ENCODE peak calls at places on chromosome 10, in four cellular contexts. Q, D, X and W are unnamed samples.

GRCh38 chr10:131947631-131948347 is 33.9 kb downstream of the BNIP3 start:
- DNase-seq in Q (no peak), D (no peak), X (peak; percentile 78), W (no peak)

GRCh38 chr10:66519616-66520015 is 406.2 kb upstream of the LRRTM3 start:
- DNase-seq in Q (no peak), D (no peak), X (no peak), W (no peak)

GRCh38 chr10:118692911-118693310 is 61.9 kb downstream of the CACUL1 start:
- DNase-seq in Q (no peak), D (no peak), X (peak; percentile 94), W (no peak)

GRCh38 chr10:12351447-12351846 is 2.1 kb downstream of the CAMK1D start:
- DNase-seq in Q (no peak), D (peak; percentile 21), X (no peak), W (no peak)

GRCh38 chr10:26334932-26335573 is 103.1 kb upstream of the APBB1IP start:
- DNase-seq in Q (no peak), D (peak; percentile 44), X (peak; percentile 6), W (no peak)

GRCh38 chr10:100115011-100115770 is 33.5 kb upstream of the CPN1 start:
- DNase-seq in Q (peak; percentile 15), D (no peak), X (no peak), W (no peak)

GRCh38 chr10:35130588-35131146 is 4.0 kb downstream of the CREM start:
- DNase-seq in Q (no peak), D (no peak), X (no peak), W (no peak)

GRCh38 chr10:76881477-76882220 is 756.0 kb downstream of the KCNMA1 start:
- DNase-seq in Q (no peak), D (no peak), X (peak; percentile 56), W (no peak)

GRCh38 chr10:14032406-14032998 is 298.2 kb downstream of the FRMD4A start:
- DNase-seq in Q (peak; percentile 23), D (no peak), X (no peak), W (no peak)

GRCh38 chr10:127577376-127577775 is 28.3 kb downstream of the NPS start:
- DNase-seq in Q (no peak), D (no peak), X (peak; percentile 25), W (no peak)

GRCh38 chr10:72037266-72037665 is 51.1 kb downstream of the SPOCK2 start:
- DNase-seq in Q (no peak), D (no peak), X (no peak), W (no peak)

GRCh38 chr10:63761243-63761642 is 240.0 kb downstream of the REEP3 start:
- DNase-seq in Q (no peak), D (no peak), X (no peak), W (no peak)

GRCh38 chr10:131735577-131735976 is 165.2 kb upstream of the PPP2R2D start:
- DNase-seq in Q (no peak), D (no peak), X (no peak), W (no peak)

DNA sequence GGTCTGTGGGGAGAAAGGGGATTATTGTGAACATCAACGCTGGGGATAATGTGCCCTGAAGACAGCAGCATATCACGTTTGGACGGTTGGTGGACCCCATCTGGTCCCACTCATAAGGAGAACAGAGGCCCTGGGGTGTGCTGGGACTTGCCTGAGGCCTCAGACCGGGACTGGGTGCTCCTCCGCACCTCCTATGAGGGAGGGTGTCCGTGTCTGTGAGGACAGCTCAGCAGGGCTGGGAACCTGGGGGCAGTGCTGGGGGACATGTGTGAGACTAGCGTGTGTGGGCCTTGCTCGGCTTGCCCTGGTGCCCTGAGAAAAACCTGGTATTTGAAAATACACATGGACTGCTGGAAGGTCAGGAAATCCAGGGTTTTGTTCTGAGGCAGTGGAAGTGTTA is 13.5 kb upstream of the SH2D4B start:
- DNase-seq in Q (no peak), D (no peak), X (no peak), W (no peak)
- TF ChIP-seq POLR2A in Q (no peak), D (no peak), X (no peak), W (no peak)

DNA sequence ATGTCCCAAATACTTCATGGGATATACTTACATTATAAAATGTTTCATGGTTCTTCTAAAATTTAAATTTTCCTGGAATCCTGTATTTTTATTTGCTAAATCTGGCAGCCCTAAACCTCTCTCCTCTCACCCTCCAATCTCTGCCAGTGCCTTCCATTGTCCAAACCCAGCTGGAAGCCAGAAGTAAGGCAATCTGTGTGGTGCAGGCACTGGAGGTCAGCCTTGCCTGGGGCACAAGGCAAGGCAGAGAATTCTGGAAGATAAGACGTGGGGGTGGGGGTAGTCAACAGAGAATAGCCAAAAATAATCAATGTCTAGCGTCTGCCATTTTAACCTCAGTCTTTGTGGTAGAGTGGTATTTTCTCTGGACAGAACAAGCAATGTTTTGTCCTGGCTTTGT is 381.7 kb downstream of the GPAM start:
- DNase-seq in Q (no peak), D (no peak), X (no peak), W (no peak)
- TF ChIP-seq POLR2A in Q (no peak), D (no peak), X (no peak), W (no peak)

DNA sequence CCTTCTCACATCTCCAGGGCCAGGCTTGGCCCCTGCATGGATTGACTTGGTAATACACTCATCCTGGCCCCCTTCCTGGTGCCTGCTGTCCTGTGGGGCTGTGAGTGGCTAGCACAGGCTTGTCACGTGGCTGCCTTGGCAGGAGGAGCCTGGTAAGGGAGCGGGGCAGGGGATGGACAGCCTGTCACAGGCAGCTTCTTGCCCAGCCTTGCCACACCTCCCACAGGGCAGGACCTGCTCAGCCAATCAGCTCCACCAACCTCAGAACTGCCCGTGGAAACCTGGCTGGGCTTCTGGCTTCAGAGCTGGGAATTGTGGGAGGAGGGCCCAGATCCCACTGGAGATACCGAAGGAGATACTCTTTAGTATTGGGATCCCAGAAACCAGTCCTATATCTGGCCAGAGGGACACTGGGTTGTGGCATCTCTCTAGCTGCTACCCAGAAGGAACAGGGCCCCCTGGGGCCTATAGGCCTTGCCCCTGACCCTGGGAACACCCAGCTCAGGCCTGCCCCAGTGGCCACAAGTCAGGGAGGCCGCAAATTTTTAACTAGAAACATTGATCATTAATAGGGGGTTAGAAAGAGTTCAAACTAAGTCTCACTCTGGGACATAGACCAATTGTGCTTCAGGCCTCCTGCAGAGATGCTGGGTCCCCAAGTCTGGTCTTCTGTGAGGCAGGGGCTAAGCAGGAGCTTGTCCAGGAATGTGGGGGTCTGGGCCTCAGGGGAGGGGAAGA is at the start of gene HOGA1:
- DNase-seq in Q (no peak), D (no peak), X (peak; percentile 55), W (no peak)
- TF ChIP-seq POLR2A in Q (no peak), D (no peak), X (no peak), W (no peak)

DNA sequence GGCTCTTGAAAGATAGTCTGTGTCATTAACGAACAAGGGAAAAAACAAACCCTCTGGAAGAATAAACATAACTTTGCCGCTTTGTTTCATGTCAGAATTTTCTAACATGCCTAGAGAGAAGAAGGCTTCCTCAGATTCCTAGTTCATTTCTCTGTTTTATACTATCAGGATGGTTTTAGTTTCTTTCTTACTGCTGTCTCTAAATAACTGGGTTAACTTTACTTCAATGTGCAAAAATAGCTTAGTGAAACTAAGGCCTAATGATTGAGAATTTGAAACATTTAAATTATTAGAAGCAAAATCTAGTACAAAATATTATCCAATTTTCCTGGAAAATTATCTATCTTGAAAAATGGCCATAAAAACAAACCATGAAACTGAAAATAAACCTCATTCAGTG is 72.1 kb upstream of the OGDHL start:
- DNase-seq in Q (no peak), D (no peak), X (no peak), W (no peak)
- TF ChIP-seq POLR2A in Q (no peak), D (no peak), X (no peak), W (no peak)

GRCh38 chr10:69335063-69335587 is 56.8 kb downstream of the HK1 start:
- DNase-seq in Q (peak; percentile 63), D (peak; percentile 29), X (no peak), W (no peak)
- TF ChIP-seq POLR2A in Q (no peak), D (no peak), X (no peak), W (no peak)

GRCh38 chr10:19785366-19785765 is 30.9 kb upstream of the PLXDC2 start:
- DNase-seq in Q (no peak), D (no peak), X (no peak), W (no peak)

GRCh38 chr10:19791032-19791431 is 25.2 kb upstream of the PLXDC2 start:
- DNase-seq in Q (no peak), D (no peak), X (no peak), W (no peak)

GRCh38 chr10:19788075-19788686 is 28.1 kb upstream of the PLXDC2 start:
- DNase-seq in Q (no peak), D (peak; percentile 23), X (peak; percentile 73), W (no peak)

GRCh38 chr10:19788902-19789301 is 27.3 kb upstream of the PLXDC2 start:
- DNase-seq in Q (no peak), D (no peak), X (peak; percentile 4), W (no peak)

DNA sequence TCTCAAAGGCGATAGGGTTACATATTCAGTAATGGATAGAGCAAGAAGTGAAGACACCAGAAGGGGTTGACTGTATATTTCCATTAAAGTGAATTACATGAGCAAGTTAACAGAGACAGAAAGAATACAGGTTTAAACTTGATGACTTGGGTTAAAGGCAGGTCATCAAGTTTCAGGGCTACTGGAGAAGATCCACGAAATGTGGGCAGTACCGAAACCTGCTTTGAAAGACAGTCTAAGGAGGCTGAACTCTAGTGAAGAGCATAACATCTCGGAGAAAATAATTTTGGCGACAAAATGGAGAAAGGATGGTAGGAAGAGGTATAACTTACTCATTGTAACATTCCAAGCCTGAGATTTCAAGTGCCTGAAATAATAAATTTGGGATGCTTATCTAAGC is 26.6 kb upstream of the PLXDC2 start:
- DNase-seq in Q (no peak), D (no peak), X (no peak), W (no peak)
- TF ChIP-seq POLR2A in Q (no peak), D (no peak), X (no peak), W (no peak)